ENCODE peak calls at places on chromosomes 7 and 10, in four cellular contexts. G, U, N and I are unnamed samples. For H3K4me1, the result is how much of the 10 kb centered on the place peaks cover.

GRCh38 chr10:3090914-3091313 is 23.6 kb downstream of the PFKP start:
- DNase-seq in G (no peak), U (peak), N (peak), I (peak)

GRCh38 chr7:108178393-108178792 is 48.2 kb upstream of the LAMB4 start:
- DNase-seq in G (no peak), U (no peak), N (no peak), I (no peak)

GRCh38 chr7:48312151-48312550 is 140.9 kb downstream of the ABCA13 start:
- DNase-seq in G (no peak), U (no peak), N (peak), I (no peak)

GRCh38 chr10:26799342-26799741 is 61.4 kb downstream of the ABI1 start:
- DNase-seq in G (no peak), U (no peak), N (no peak), I (peak)

GRCh38 chr7:128827248-128827958 is 2.8 kb upstream of the FLNC start:
- DNase-seq in G (no peak), U (peak), N (peak), I (no peak)

GRCh38 chr10:103188853-103189252 is 4.2 kb downstream of the NT5C2 start:
- DNase-seq in G (no peak), U (no peak), N (peak), I (peak)

GRCh38 chr7:149293338-149293737 is 31.3 kb downstream of the ZNF783 start:
- DNase-seq in G (no peak), U (no peak), N (no peak), I (no peak)

GRCh38 chr7:1669486-1669951 is 558 bp upstream of the ELFN1 start:
- DNase-seq in G (peak), U (no peak), N (peak), I (no peak)

GRCh38 chr7:5692845-5693278 is 88.6 kb downstream of the RNF216 start:
- DNase-seq in G (no peak), U (no peak), N (peak), I (no peak)

GRCh38 chr10:62046522-62047239 is 145.2 kb downstream of the ARID5B start:
- DNase-seq in G (no peak), U (no peak), N (peak), I (peak)

GRCh38 chr10:87656431-87657072 is 3.1 kb upstream of the PAPSS2 start:
- DNase-seq in G (peak), U (no peak), N (peak), I (peak)

GRCh38 chr10:103745264-103746247 is 109.8 kb downstream of the SH3PXD2A start:
- DNase-seq in G (no peak), U (no peak), N (no peak), I (peak)

GRCh38 chr10:10663587-10663986 is 354.1 kb upstream of the CELF2 start:
- DNase-seq in G (no peak), U (no peak), N (no peak), I (no peak)

GRCh38 chr7:50693475-50693874 is 89.2 kb downstream of the GRB10 start:
- DNase-seq in G (no peak), U (no peak), N (no peak), I (no peak)

GRCh38 chr10:101655581-101655980 is 39.4 kb downstream of the FBXW4 start:
- DNase-seq in G (no peak), U (peak), N (peak), I (no peak)

GRCh38 chr10:133318494-133319127 is 9.9 kb downstream of the ZNF511 start:
- DNase-seq in G (no peak), U (peak), N (peak), I (peak)

GRCh38 chr10:76436367-76436766 is 1004.9 kb downstream of the LRMDA start:
- DNase-seq in G (no peak), U (peak), N (no peak), I (no peak)

GRCh38 chr10:76432274-76433012 is 1001.0 kb downstream of the LRMDA start:
- DNase-seq in G (no peak), U (no peak), N (peak), I (no peak)

GRCh38 chr10:76435154-76435553 is 1003.7 kb downstream of the LRMDA start:
- DNase-seq in G (no peak), U (no peak), N (no peak), I (no peak)

GRCh38 chr10:76430330-76430729 is 998.9 kb downstream of the LRMDA start:
- DNase-seq in G (no peak), U (no peak), N (no peak), I (no peak)

DNA sequence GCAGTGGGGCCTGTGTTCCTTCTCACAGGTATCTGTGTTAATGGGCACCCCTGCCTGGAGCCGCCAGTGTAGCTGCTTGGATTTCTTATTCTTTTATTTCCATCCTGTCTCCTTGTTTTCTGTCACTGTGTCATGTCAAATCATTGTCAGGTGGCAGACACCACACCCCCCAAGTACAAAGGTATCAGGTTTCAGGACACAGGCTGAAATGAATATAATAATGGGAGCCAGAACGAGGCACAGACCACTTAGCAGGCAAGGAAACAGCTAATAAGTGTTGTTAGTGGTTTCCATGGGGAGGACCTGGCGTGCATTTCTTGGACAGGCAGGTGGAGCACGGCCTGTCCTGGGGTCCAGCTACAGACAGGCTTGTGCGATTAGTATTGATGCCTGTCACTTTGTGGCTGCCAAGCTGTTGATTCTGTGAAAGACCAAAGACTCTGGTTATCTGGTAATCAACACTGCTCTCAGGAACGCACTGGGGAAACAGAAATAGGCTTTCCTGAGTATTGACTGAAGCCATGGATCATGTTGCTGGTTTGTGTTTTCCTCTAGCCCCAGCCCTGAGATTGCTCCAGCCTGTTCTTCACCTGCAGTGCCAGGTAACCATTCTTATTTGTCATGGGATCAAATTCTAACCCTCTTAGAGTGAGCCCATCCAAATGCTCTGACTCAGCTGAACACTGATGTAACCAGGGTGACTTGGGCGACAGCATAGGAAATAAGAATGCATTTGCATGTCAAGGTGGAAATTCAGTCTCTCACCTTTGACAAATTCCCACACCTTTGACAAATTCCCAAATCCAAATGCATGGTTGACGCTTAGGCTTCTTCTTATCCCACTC is 1002.0 kb downstream of the LRMDA start:
- DNase-seq in G (no peak), U (peak), N (no peak), I (no peak)
- H3K4me1 ChIP-seq in G (under half), U (half or more), N (half or more), I (under half)

GRCh38 chr7:74623135-74623534 is 34.4 kb upstream of the GTF2I start:
- DNase-seq in G (no peak), U (no peak), N (no peak), I (no peak)
- H3K27ac ChIP-seq in G (no peak), U (no peak), N (no peak), I (no peak)

GRCh38 chr10:33337335-33337854 is 2.9 kb upstream of the NRP1 start:
- DNase-seq in G (peak), U (peak), N (peak), I (peak)

GRCh38 chr10:33336606-33337334 is 2.3 kb upstream of the NRP1 start:
- DNase-seq in G (peak), U (peak), N (peak), I (no peak)

GRCh38 chr10:33335550-33335799 is 1.0 kb upstream of the NRP1 start:
- DNase-seq in G (no peak), U (peak), N (peak), I (no peak)

GRCh38 chr10:33334839-33335549 is 527 bp upstream of the NRP1 start:
- DNase-seq in G (peak), U (peak), N (peak), I (peak)

GRCh38 chr10:33335800-33336605 is 1.5 kb upstream of the NRP1 start:
- DNase-seq in G (peak), U (peak), N (peak), I (no peak)
- H3K4me3 ChIP-seq in G (peak), U (peak), N (peak), I (peak)

GRCh38 chr10:80484243-80484642 is 30.1 kb downstream of the TSPAN14 start:
- DNase-seq in G (no peak), U (no peak), N (no peak), I (no peak)
- H3K4me1 ChIP-seq in G (under half), U (half or more), N (under half), I (under half)

GRCh38 chr10:69862882-69863530 is 61.3 kb downstream of the COL13A1 start:
- DNase-seq in G (no peak), U (no peak), N (no peak), I (no peak)

GRCh38 chr10:69866246-69866687 is 64.6 kb downstream of the COL13A1 start:
- DNase-seq in G (no peak), U (no peak), N (no peak), I (no peak)

GRCh38 chr10:69863580-69863979 is 61.9 kb downstream of the COL13A1 start:
- DNase-seq in G (no peak), U (no peak), N (no peak), I (peak)

GRCh38 chr10:69865450-69865849 is 63.7 kb downstream of the COL13A1 start:
- DNase-seq in G (no peak), U (no peak), N (no peak), I (no peak)

GRCh38 chr10:69864321-69864720 is 62.6 kb downstream of the COL13A1 start:
- DNase-seq in G (no peak), U (no peak), N (peak), I (peak)
- H3K27ac ChIP-seq in G (no peak), U (no peak), N (no peak), I (no peak)

DNA sequence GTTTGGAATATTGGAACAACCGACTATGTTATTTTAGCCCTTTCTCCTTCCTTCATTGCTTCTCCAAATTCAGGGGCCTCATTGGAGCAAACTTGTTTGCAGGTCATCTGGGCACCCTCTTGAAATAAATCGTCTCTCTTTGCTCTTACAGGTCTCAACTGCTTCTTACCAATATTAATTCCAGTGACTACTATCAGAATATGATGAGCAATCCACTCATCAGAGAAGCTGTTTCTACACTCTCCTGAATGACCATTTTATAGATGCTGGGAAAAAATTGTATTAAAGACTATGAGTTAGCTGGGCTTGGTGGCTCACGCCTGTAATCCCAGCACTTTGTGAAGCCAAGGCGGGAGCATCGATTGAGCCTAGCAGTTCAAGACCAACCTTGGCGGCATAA is 12.5 kb upstream of the HNRNPF start:
- DNase-seq in G (no peak), U (no peak), N (peak), I (no peak)
- H3K4me3 ChIP-seq in G (no peak), U (peak), N (no peak), I (no peak)

DNA sequence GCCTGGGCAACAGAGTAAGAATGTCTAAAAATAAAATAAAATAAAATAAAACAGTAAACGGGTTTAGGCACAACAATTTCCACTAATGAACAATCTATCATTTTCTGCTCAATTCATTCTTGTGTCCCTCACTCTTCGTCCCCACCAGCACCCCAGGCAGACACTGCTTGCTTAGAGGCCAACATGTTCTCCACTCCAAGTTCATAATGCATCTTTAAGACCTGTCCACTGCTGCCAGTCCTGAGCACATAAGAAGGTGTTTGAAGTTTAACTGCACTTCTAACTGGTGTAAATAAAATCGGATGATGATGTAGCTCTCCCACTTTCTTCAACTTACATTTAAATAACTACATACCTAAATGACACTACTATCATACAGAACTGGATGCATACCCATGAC is 13.2 kb downstream of the PDLIM1 start:
- DNase-seq in G (no peak), U (no peak), N (no peak), I (no peak)
- H3K4me1 ChIP-seq in G (under half), U (half or more), N (under half), I (under half)